ENCODE peak calls at places on chromosome 3, in five cellular contexts. One of them, this sample, is unnamed.
A peak's percentile ranks its signal among the peaks of the same experiment; 100 is the strongest.

GRCh38 chr3:98954806-98955205 is 53.3 kb upstream of the DCBLD2 start:
- DNase-seq in NCI-H1436: no peak
- DNase-seq in NCI-H69: no peak
- DNase-seq in Calu3: no peak
- DNase-seq in heart right ventricle: no peak
- DNase-seq in this sample: no peak

GRCh38 chr3:13095408-13095861 is 22.2 kb upstream of the IQSEC1 start:
- DNase-seq in heart right ventricle: no peak
- DNase-seq in NCI-H69: peak; percentile 61
- DNase-seq in NCI-H1436: no peak
- DNase-seq in Calu3: no peak
- DNase-seq in this sample: no peak

GRCh38 chr3:76436895-76437294 is 603.0 kb upstream of the ROBO2 start:
- DNase-seq in Calu3: no peak
- DNase-seq in NCI-H69: no peak
- DNase-seq in NCI-H1436: no peak
- DNase-seq in heart right ventricle: no peak
- DNase-seq in this sample: no peak

GRCh38 chr3:41346698-41347097 is 147.4 kb downstream of the CTNNB1 start:
- DNase-seq in NCI-H69: no peak
- DNase-seq in NCI-H1436: no peak
- DNase-seq in Calu3: no peak
- DNase-seq in heart right ventricle: no peak
- DNase-seq in this sample: no peak

GRCh38 chr3:135629696-135630408 is 335.7 kb upstream of the PPP2R3A start:
- DNase-seq in Calu3: no peak
- DNase-seq in NCI-H69: no peak
- DNase-seq in NCI-H1436: no peak
- DNase-seq in heart right ventricle: no peak
- DNase-seq in this sample: no peak

GRCh38 chr3:35215525-35216500 is 423.5 kb upstream of the ARPP21 start:
- DNase-seq in Calu3: no peak
- DNase-seq in NCI-H1436: no peak
- DNase-seq in heart right ventricle: no peak
- DNase-seq in NCI-H69: no peak
- DNase-seq in this sample: no peak

GRCh38 chr3:37127340-37127739 is 47.0 kb downstream of the LRRFIP2 start:
- DNase-seq in Calu3: no peak
- DNase-seq in NCI-H1436: no peak
- DNase-seq in NCI-H69: no peak
- DNase-seq in heart right ventricle: no peak
- DNase-seq in this sample: peak; percentile 37

GRCh38 chr3:141243295-141243707 is 11.7 kb downstream of the PXYLP1 start:
- DNase-seq in NCI-H69: peak; percentile 70
- DNase-seq in Calu3: no peak
- DNase-seq in heart right ventricle: no peak
- DNase-seq in NCI-H1436: no peak
- DNase-seq in this sample: no peak

GRCh38 chr3:179100652-179101051 is 29.0 kb upstream of the ZMAT3 start:
- DNase-seq in NCI-H1436: no peak
- DNase-seq in Calu3: no peak
- DNase-seq in NCI-H69: peak; percentile 63
- DNase-seq in heart right ventricle: no peak
- DNase-seq in this sample: no peak

GRCh38 chr3:55163421-55163820 is 235.6 kb upstream of the LRTM1 start:
- DNase-seq in heart right ventricle: no peak
- DNase-seq in NCI-H69: no peak
- DNase-seq in Calu3: no peak
- DNase-seq in NCI-H1436: no peak
- DNase-seq in this sample: no peak

GRCh38 chr3:165749241-165749640 is 88.0 kb downstream of the BCHE start:
- DNase-seq in NCI-H1436: no peak
- DNase-seq in heart right ventricle: no peak
- DNase-seq in Calu3: no peak
- DNase-seq in NCI-H69: no peak
- DNase-seq in this sample: no peak

GRCh38 chr3:23826382-23827061 is 20.8 kb downstream of the UBE2E1 start:
- DNase-seq in NCI-H69: peak; percentile 46
- DNase-seq in heart right ventricle: no peak
- DNase-seq in NCI-H1436: no peak
- DNase-seq in Calu3: no peak
- DNase-seq in this sample: no peak

GRCh38 chr3:53342353-53342752 is 5.0 kb downstream of the DCP1A start:
- DNase-seq in heart right ventricle: peak; percentile 32
- DNase-seq in Calu3: no peak
- DNase-seq in NCI-H69: no peak
- DNase-seq in NCI-H1436: no peak
- DNase-seq in this sample: no peak

GRCh38 chr3:146581877-146582508 is 23.2 kb downstream of the PLSCR5 start:
- DNase-seq in NCI-H1436: no peak
- DNase-seq in heart right ventricle: no peak
- DNase-seq in Calu3: peak; percentile 23
- DNase-seq in NCI-H69: peak; percentile 17
- DNase-seq in this sample: no peak

GRCh38 chr3:35200056-35200455 is 439.3 kb upstream of the ARPP21 start:
- DNase-seq in heart right ventricle: no peak
- DNase-seq in NCI-H69: no peak
- DNase-seq in NCI-H1436: no peak
- DNase-seq in Calu3: no peak
- DNase-seq in this sample: no peak

GRCh38 chr3:63945558-63946096 is 33.4 kb upstream of the SCAANT1 start:
- DNase-seq in Calu3: no peak
- DNase-seq in heart right ventricle: no peak
- DNase-seq in NCI-H69: peak; percentile 62
- DNase-seq in NCI-H1436: no peak
- DNase-seq in this sample: peak; percentile 7

GRCh38 chr3:52228266-52228665 is 2.8 kb upstream of the TLR9 start:
- DNase-seq in NCI-H1436: no peak
- DNase-seq in Calu3: no peak
- DNase-seq in heart right ventricle: no peak
- DNase-seq in NCI-H69: peak; percentile 4
- DNase-seq in this sample: no peak

GRCh38 chr3:47663630-47664240 is 85.1 kb upstream of the CSPG5 start:
- DNase-seq in NCI-H69: no peak
- DNase-seq in Calu3: no peak
- DNase-seq in heart right ventricle: no peak
- DNase-seq in NCI-H1436: no peak
- DNase-seq in this sample: no peak

GRCh38 chr3:180199396-180199795 is 162.7 kb upstream of the PEX5L start:
- DNase-seq in NCI-H1436: peak; percentile 13
- DNase-seq in Calu3: no peak
- DNase-seq in heart right ventricle: no peak
- DNase-seq in NCI-H69: peak; percentile 61
- DNase-seq in this sample: no peak

GRCh38 chr3:139653582-139653981 is 24.2 kb downstream of the NMNAT3 start:
- DNase-seq in NCI-H1436: no peak
- DNase-seq in NCI-H69: no peak
- DNase-seq in heart right ventricle: no peak
- DNase-seq in Calu3: peak; percentile 18
- DNase-seq in this sample: no peak

GRCh38 chr3:189896533-189896932 is 224.2 kb downstream of the P3H2 start:
- DNase-seq in NCI-H69: no peak
- DNase-seq in NCI-H1436: no peak
- DNase-seq in Calu3: no peak
- DNase-seq in heart right ventricle: no peak
- DNase-seq in this sample: no peak

GRCh38 chr3:152198655-152199054 is 70.1 kb upstream of the MBNL1 start:
- DNase-seq in NCI-H1436: no peak
- DNase-seq in Calu3: no peak
- DNase-seq in heart right ventricle: no peak
- DNase-seq in NCI-H69: no peak
- DNase-seq in this sample: no peak

GRCh38 chr3:12423131-12423530 is 61.1 kb upstream of the TSEN2 start:
- DNase-seq in heart right ventricle: no peak
- DNase-seq in NCI-H69: no peak
- DNase-seq in NCI-H1436: no peak
- DNase-seq in Calu3: no peak
- DNase-seq in this sample: no peak

GRCh38 chr3:60240558-60240957 is 1010.7 kb downstream of the FHIT start:
- DNase-seq in NCI-H1436: peak; percentile 27
- DNase-seq in heart right ventricle: no peak
- DNase-seq in Calu3: no peak
- DNase-seq in NCI-H69: peak; percentile 88
- DNase-seq in this sample: no peak

GRCh38 chr3:190003730-190004129 is 117.0 kb downstream of the P3H2 start:
- DNase-seq in heart right ventricle: no peak
- DNase-seq in Calu3: peak; percentile 60
- DNase-seq in NCI-H69: no peak
- DNase-seq in NCI-H1436: no peak
- DNase-seq in this sample: no peak

GRCh38 chr3:95148107-95148506 is 1085.2 kb downstream of the NSUN3 start:
- DNase-seq in NCI-H1436: no peak
- DNase-seq in Calu3: no peak
- DNase-seq in heart right ventricle: no peak
- DNase-seq in NCI-H69: no peak
- DNase-seq in this sample: no peak

GRCh38 chr3:9902372-9903237 is at the start of gene IL17RE:
- DNase-seq in NCI-H1436: no peak
- DNase-seq in heart right ventricle: no peak
- DNase-seq in Calu3: peak; percentile 76
- DNase-seq in NCI-H69: peak; percentile 55
- DNase-seq in this sample: no peak

GRCh38 chr3:59339818-59340217 is 290.0 kb upstream of the CFAP20DC start:
- DNase-seq in heart right ventricle: no peak
- DNase-seq in Calu3: no peak
- DNase-seq in NCI-H1436: no peak
- DNase-seq in NCI-H69: no peak
- DNase-seq in this sample: no peak

GRCh38 chr3:13712682-13713180 is 163.8 kb downstream of the FBLN2 start:
- DNase-seq in heart right ventricle: peak; percentile 0
- DNase-seq in NCI-H69: no peak
- DNase-seq in Calu3: no peak
- DNase-seq in NCI-H1436: no peak
- DNase-seq in this sample: no peak

GRCh38 chr3:187739561-187740445 is 5.5 kb downstream of the BCL6 start:
- DNase-seq in Calu3: peak; percentile 92
- DNase-seq in heart right ventricle: peak; percentile 82
- DNase-seq in NCI-H1436: peak; percentile 80
- DNase-seq in NCI-H69: peak; percentile 63
- DNase-seq in this sample: peak; percentile 77

GRCh38 chr3:41363830-41364523 is 164.7 kb downstream of the CTNNB1 start:
- DNase-seq in heart right ventricle: no peak
- DNase-seq in Calu3: peak; percentile 17
- DNase-seq in NCI-H69: peak; percentile 12
- DNase-seq in NCI-H1436: no peak
- DNase-seq in this sample: no peak

This sample was measured in HuH-7.